ENCODE peak calls at places on chromosomes 2 and 18, in nine cellular contexts. W, F, R, U, M, X, P, I and D are unnamed samples.
A peak's percentile ranks its signal among the peaks of the same experiment; 100 is the strongest.

GRCh38 chr2:175964195-175964594 is 37.9 kb downstream of the LNPK start:
- DNase-seq in W (no peak), I (no peak), R (no peak), X (no peak), U (no peak), F (no peak), M (no peak), P (no peak), D (no peak)

GRCh38 chr18:23542471-23542870 is 39.2 kb downstream of the RMC1 start:
- DNase-seq in P (no peak), U (no peak), X (no peak), F (no peak), M (no peak), R (no peak), W (no peak), I (no peak), D (no peak)

GRCh38 chr2:45275235-45275805 is 266.1 kb upstream of the SIX2 start:
- DNase-seq in I (no peak), R (peak; percentile 66), P (no peak), F (no peak), U (no peak), W (peak; percentile 24), X (no peak), M (no peak), D (no peak)

GRCh38 chr2:105786231-105787230 is 41.8 kb downstream of the NCK2 start:
- DNase-seq in U (no peak), X (no peak), P (no peak), R (no peak), F (no peak), W (no peak), I (no peak), M (no peak), D (peak; percentile 59)

GRCh38 chr18:9726936-9727335 is 18.8 kb downstream of the RAB31 start:
- DNase-seq in R (no peak), F (no peak), P (no peak), M (no peak), I (no peak), W (no peak), U (no peak), X (no peak), D (no peak)

GRCh38 chr2:7794916-7795315 is 877.7 kb downstream of the RNF144A start:
- DNase-seq in X (no peak), U (no peak), F (no peak), M (no peak), P (no peak), I (no peak), R (no peak), W (no peak), D (no peak)

GRCh38 chr2:66587216-66587615 is 152.3 kb downstream of the MEIS1 start:
- DNase-seq in I (no peak), W (no peak), X (no peak), M (no peak), R (no peak), F (no peak), U (no peak), P (no peak), D (no peak)

GRCh38 chr2:150425121-150425559 is 62.3 kb downstream of the RND3 start:
- DNase-seq in P (no peak), U (peak; percentile 27), X (no peak), F (no peak), R (no peak), W (no peak), M (no peak), I (no peak), D (no peak)

GRCh38 chr2:114442545-114442944 is at the start of gene DPP10:
- DNase-seq in M (peak; percentile 39), U (peak; percentile 26), R (peak; percentile 11), P (no peak), F (no peak), W (no peak), I (no peak), X (no peak), D (peak; percentile 12)

GRCh38 chr2:210195066-210195852 is 24.1 kb upstream of the KANSL1L start:
- DNase-seq in W (peak; percentile 54), U (no peak), F (no peak), I (no peak), P (no peak), R (peak; percentile 53), X (peak; percentile 16), M (no peak), D (no peak)